ENCODE peak calls at places on chromosome 13, in eight cellular contexts. L is CD8-positive, alpha-beta memory T cell; A is activated naive CD4-positive, alpha-beta T cell; C is NCI-H2171 treated with DMSO at 0.1 percent for 48 hours; S is GOT3; E is stimulated activated CD8-positive, alpha-beta memory T cell treated with anti-CD3 and anti-CD28 coated beads, Interleukin-4, amount 100 ng/mL, for 48 hours; N is stimulated activated CD4-positive, alpha-beta T cell treated with anti-CD3 and anti-CD28 coated beads, TNF-alpha, amount 100 ng/mL, for 24 hours; J is BJ. D is an unnamed sample.

GRCh38 chr13:102097708-102098107 is 304.1 kb downstream of the FGF14 start:
- DNase-seq in E (no peak), N (no peak), A (no peak), L (no peak), C (peak), J (no peak), S (no peak), D (no peak)

GRCh38 chr13:99473515-99473914 is 27.8 kb upstream of the TM9SF2 start:
- DNase-seq in J (no peak), E (no peak), C (no peak), S (no peak), A (no peak), N (no peak), L (no peak), D (no peak)

GRCh38 chr13:80558074-80558473 is 217.1 kb upstream of the SPRY2 start:
- DNase-seq in L (no peak), C (no peak), J (no peak), A (no peak), N (no peak), S (no peak), E (no peak), D (no peak)

GRCh38 chr13:75787249-75787940 is 151.3 kb downstream of the LMO7 start:
- DNase-seq in S (no peak), C (no peak), A (no peak), N (no peak), J (peak), L (no peak), E (no peak), D (no peak)

GRCh38 chr13:104809483-104809882 is 1726.0 kb downstream of the EFNB2 start:
- DNase-seq in S (no peak), E (no peak), A (no peak), J (no peak), L (no peak), N (no peak), C (no peak), D (no peak)

GRCh38 chr13:39676315-39676876 is 20.9 kb downstream of the COG6 start:
- DNase-seq in J (no peak), A (no peak), C (peak), S (no peak), E (no peak), N (no peak), L (no peak), D (peak)

GRCh38 chr13:46062190-46062589 is 9.6 kb upstream of the ZC3H13 start:
- DNase-seq in J (no peak), E (no peak), N (no peak), A (no peak), C (no peak), L (no peak), S (no peak), D (no peak)

GRCh38 chr13:114161644-114162532 is 17.2 kb upstream of the CFAP97D2 start:
- DNase-seq in J (no peak), A (no peak), C (no peak), S (no peak), E (no peak), L (peak), N (no peak), D (peak)

GRCh38 chr13:78197231-78197630 is 278.6 kb upstream of the EDNRB start:
- DNase-seq in J (no peak), N (no peak), E (no peak), S (no peak), A (no peak), C (no peak), L (no peak), D (no peak)

GRCh38 chr13:41411536-41411935 is 45.8 kb upstream of the RGCC start:
- DNase-seq in J (peak), C (no peak), L (no peak), N (no peak), E (no peak), S (no peak), A (no peak), D (peak)

GRCh38 chr13:24675806-24676570 is 4.2 kb upstream of the ATP12A start:
- DNase-seq in A (no peak), C (no peak), S (no peak), N (no peak), E (peak), J (no peak), L (no peak), D (no peak)

GRCh38 chr13:50026788-50027473 is 11.7 kb downstream of the KCNRG start:
- DNase-seq in S (no peak), A (no peak), L (no peak), C (no peak), N (no peak), J (no peak), E (no peak), D (no peak)

GRCh38 chr13:40992678-40993077 is 26.4 kb downstream of the ELF1 start:
- DNase-seq in S (no peak), J (no peak), A (no peak), N (no peak), E (no peak), C (peak), L (no peak), D (no peak)

GRCh38 chr13:30978981-30979956 is 46.8 kb downstream of the TEX26 start:
- DNase-seq in L (peak), E (peak), S (no peak), A (no peak), J (no peak), C (no peak), N (peak), D (no peak)

GRCh38 chr13:101474419-101474957 is 22.0 kb downstream of the ITGBL1 start:
- DNase-seq in E (no peak), N (no peak), C (peak), S (no peak), A (no peak), J (peak), L (no peak), D (peak)

GRCh38 chr13:20351279-20352022 is 119.3 kb upstream of the GJB6 start:
- DNase-seq in J (no peak), A (no peak), N (no peak), E (no peak), L (no peak), C (no peak), S (no peak), D (no peak)

GRCh38 chr13:75251188-75251587 is 230.8 kb downstream of the TBC1D4 start:
- DNase-seq in C (no peak), A (no peak), J (no peak), S (no peak), L (no peak), N (no peak), E (no peak), D (no peak)

GRCh38 chr13:19726611-19727010 is 56.1 kb downstream of the PSPC1 start:
- DNase-seq in A (no peak), L (no peak), N (no peak), S (no peak), C (no peak), E (no peak), J (no peak), D (no peak)

GRCh38 chr13:98141938-98142426 is 912 bp upstream of the FARP1 start:
- DNase-seq in A (no peak), C (no peak), J (no peak), N (no peak), L (no peak), E (no peak), S (no peak), D (no peak)

GRCh38 chr13:48660356-48661076 is 6.8 kb downstream of the CYSLTR2 start:
- DNase-seq in J (no peak), N (no peak), E (no peak), C (no peak), L (no peak), A (no peak), S (no peak), D (no peak)

GRCh38 chr13:97567510-97568243 is 133.7 kb downstream of the RAP2A start:
- DNase-seq in L (no peak), A (no peak), N (no peak), C (no peak), E (no peak), J (no peak), S (no peak), D (no peak)

GRCh38 chr13:112107289-112107688 is 40.3 kb downstream of the SOX1 start:
- DNase-seq in S (no peak), C (no peak), A (no peak), E (no peak), N (no peak), J (no peak), L (no peak), D (no peak)

GRCh38 chr13:90055121-90055520 is 1292.4 kb upstream of the MIR17HG start:
- DNase-seq in S (no peak), N (no peak), A (no peak), E (no peak), J (no peak), L (no peak), C (no peak), D (no peak)

GRCh38 chr13:112069063-112069726 is 2.2 kb downstream of the SOX1 start:
- DNase-seq in E (no peak), S (no peak), J (no peak), C (no peak), A (no peak), L (no peak), N (no peak), D (no peak)

GRCh38 chr13:23007430-23007829 is 173.3 kb upstream of the SGCG start:
- DNase-seq in E (no peak), N (no peak), A (no peak), S (no peak), J (no peak), L (no peak), C (no peak), D (no peak)

GRCh38 chr13:113928701-113929627 is 44.9 kb downstream of the C13orf46 start:
- DNase-seq in N (no peak), S (peak), C (no peak), J (peak), A (no peak), L (no peak), E (no peak), D (peak)

GRCh38 chr13:51532736-51533197 is 51.5 kb upstream of the WDFY2 start:
- DNase-seq in A (no peak), L (no peak), N (no peak), E (no peak), C (no peak), J (no peak), S (no peak), D (no peak)

GRCh38 chr13:58004761-58005160 is 373.2 kb downstream of the PCDH17 start:
- DNase-seq in E (no peak), N (no peak), L (no peak), J (no peak), A (no peak), C (peak), S (no peak), D (no peak)

GRCh38 chr13:42539670-42540069 is 34.3 kb upstream of the TNFSF11 start:
- DNase-seq in L (no peak), J (no peak), S (no peak), C (no peak), A (no peak), E (no peak), N (no peak), D (no peak)

GRCh38 chr13:30652746-30653145 is 35.0 kb downstream of the USPL1 start:
- DNase-seq in C (peak), A (no peak), J (no peak), N (no peak), E (no peak), L (no peak), S (no peak), D (no peak)

GRCh38 chr13:113849546-113849945 is 14.3 kb downstream of the GAS6 start:
- DNase-seq in L (no peak), N (no peak), E (no peak), J (no peak), A (no peak), S (no peak), C (no peak), D (no peak)

GRCh38 chr13:25899464-25899863 is 152.4 kb downstream of the SHISA2 start:
- DNase-seq in E (no peak), L (no peak), A (no peak), C (no peak), S (no peak), N (no peak), J (no peak), D (no peak)

GRCh38 chr13:44052843-44053607 is 173.3 kb downstream of the LACC1 start:
- DNase-seq in S (no peak), N (no peak), A (no peak), J (no peak), C (no peak), L (no peak), E (no peak), D (no peak)

GRCh38 chr13:34416833-34417425 is 525.1 kb upstream of the NBEA start:
- DNase-seq in J (no peak), A (no peak), L (no peak), S (no peak), E (no peak), C (no peak), N (no peak), D (no peak)